ENCODE peak calls at places on chromosomes 5 and 9, in nine cellular contexts. V, F, H, L, G, E, Z, T and O are unnamed samples. For H3K27me3, the result is how much of the 10 kb centered on the place peaks cover.

GRCh38 chr5:131607903-131608540 is 27.0 kb downstream of the RAPGEF6 start:
- DNase-seq in Z (no peak), V (no peak), L (no peak), T (no peak), F (no peak), G (no peak), H (no peak), E (no peak), O (no peak)

GRCh38 chr9:79165006-79165405 is 406.8 kb upstream of the TLE4 start:
- DNase-seq in V (no peak), F (no peak), E (no peak), L (no peak), G (no peak), T (no peak), Z (no peak), H (no peak), O (no peak)

GRCh38 chr5:96823900-96824351 is 16.2 kb upstream of the ERAP1 start:
- DNase-seq in Z (no peak), H (no peak), E (no peak), G (no peak), T (peak), F (peak), L (no peak), V (no peak), O (peak)

GRCh38 chr5:139457653-139458306 is 4.8 kb downstream of the ECSCR start:
- DNase-seq in Z (no peak), V (no peak), T (no peak), H (no peak), E (no peak), F (no peak), L (no peak), G (no peak), O (no peak)

GRCh38 chr9:17349816-17350215 is 215.0 kb downstream of the CNTLN start:
- DNase-seq in Z (no peak), T (no peak), F (no peak), E (no peak), V (no peak), H (no peak), G (no peak), L (no peak), O (no peak)

GRCh38 chr5:59036274-59036961 is 453.5 kb downstream of the RAB3C start:
- DNase-seq in L (no peak), V (no peak), E (no peak), G (peak), T (no peak), Z (no peak), H (no peak), F (peak), O (peak)

GRCh38 chr9:120982851-120983250 is 56.3 kb upstream of the TRAF1 start:
- DNase-seq in H (no peak), E (no peak), T (peak), Z (no peak), G (no peak), L (no peak), F (no peak), V (no peak), O (no peak)

GRCh38 chr5:10018670-10019069 is 231.0 kb downstream of the ATPSCKMT start:
- DNase-seq in Z (no peak), V (no peak), G (no peak), F (no peak), E (no peak), L (no peak), H (no peak), T (no peak), O (no peak)

GRCh38 chr9:36276840-36277239 is 18.6 kb upstream of the GNE start:
- DNase-seq in Z (no peak), F (peak), H (no peak), E (no peak), G (no peak), L (no peak), V (no peak), T (peak), O (no peak)

GRCh38 chr5:34719029-34719428 is 62.9 kb downstream of the RAI14 start:
- DNase-seq in V (no peak), G (no peak), Z (no peak), L (no peak), H (no peak), E (no peak), F (no peak), T (no peak), O (no peak)

GRCh38 chr5:39714036-39714698 is 289.4 kb upstream of the DAB2 start:
- DNase-seq in T (peak), F (peak), E (no peak), L (no peak), Z (no peak), H (no peak), V (peak), G (no peak), O (peak)

GRCh38 chr5:78691073-78691960 is 42.7 kb upstream of the LHFPL2 start:
- DNase-seq in E (no peak), F (no peak), H (no peak), T (no peak), L (no peak), Z (no peak), V (no peak), G (no peak), O (peak)

GRCh38 chr5:122653087-122654017 is 121.5 kb upstream of the SNX2 start:
- DNase-seq in E (no peak), H (no peak), V (no peak), L (no peak), F (peak), T (no peak), Z (no peak), G (no peak), O (no peak)

GRCh38 chr5:95727764-95728191 is 3.4 kb upstream of the RHOBTB3 start:
- DNase-seq in E (no peak), Z (no peak), V (no peak), F (no peak), H (no peak), G (no peak), L (no peak), T (peak), O (peak)

GRCh38 chr5:1013238-1013947 is 4.8 kb downstream of the NKD2 start:
- DNase-seq in E (no peak), V (no peak), F (no peak), Z (peak), T (no peak), G (no peak), L (no peak), H (no peak), O (no peak)

GRCh38 chr9:138028596-138028995 is 151.0 kb downstream of the CACNA1B start:
- DNase-seq in H (no peak), L (no peak), F (no peak), Z (no peak), G (no peak), E (no peak), T (no peak), V (no peak), O (no peak)

GRCh38 chr5:53923969-53924876 is 363.8 kb downstream of the NDUFS4 start:
- DNase-seq in F (no peak), H (no peak), L (no peak), G (no peak), E (no peak), T (no peak), Z (no peak), V (no peak), O (no peak)

GRCh38 chr5:130549884-130550552 is 615.0 kb downstream of the HINT1 start:
- DNase-seq in V (no peak), H (no peak), F (peak), G (no peak), L (no peak), E (no peak), Z (no peak), T (peak), O (no peak)

GRCh38 chr5:159211712-159212111 is 2.4 kb upstream of the RNF145 start:
- DNase-seq in V (no peak), T (no peak), L (no peak), F (no peak), G (no peak), H (no peak), E (no peak), Z (no peak), O (peak)

GRCh38 chr9:113798062-113799030 is 77.8 kb upstream of the ZNF618 start:
- DNase-seq in F (no peak), Z (no peak), E (no peak), G (no peak), V (no peak), L (no peak), T (no peak), H (no peak), O (no peak)

GRCh38 chr5:4511996-4512656 is 628.0 kb upstream of the ADAMTS16 start:
- DNase-seq in Z (no peak), G (no peak), E (peak), L (peak), V (peak), T (peak), F (no peak), H (no peak), O (peak)
- H3K4me3 ChIP-seq in Z (no peak), G (no peak), E (peak), L (no peak), V (no peak), T (no peak), F (no peak), H (no peak), O (no peak)

GRCh38 chr5:84255318-84255717 is 129.4 kb downstream of the EDIL3 start:
- DNase-seq in F (peak), E (no peak), H (no peak), L (no peak), G (no peak), T (peak), V (no peak), Z (no peak), O (no peak)
- H3K27me3 ChIP-seq in F (under half), E (under half), H (under half), L (under half), G (under half), T (under half), V (under half), Z (under half), O (under half)

DNA sequence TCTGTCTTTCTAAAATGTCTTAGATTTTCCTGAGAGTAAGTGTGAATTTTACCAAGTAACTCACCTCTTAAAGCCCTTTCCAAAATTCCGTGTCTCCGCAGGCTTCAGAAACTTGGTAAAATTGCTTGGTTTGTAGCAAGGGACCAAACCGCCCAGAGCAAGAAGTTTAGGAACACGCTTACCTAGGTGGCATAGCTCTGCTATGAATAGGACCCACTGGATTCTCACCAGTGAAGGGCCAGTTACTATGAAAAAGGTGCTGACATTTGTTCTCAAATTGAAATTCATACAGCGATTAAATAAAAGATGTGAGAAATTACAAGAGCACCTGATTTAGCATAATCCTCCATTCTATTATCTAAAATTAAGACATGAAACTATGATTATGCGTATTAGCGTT is 6.7 kb downstream of the NME5 start:
- DNase-seq in T (no peak), G (no peak), V (no peak), H (no peak), E (no peak), F (no peak), L (no peak), Z (no peak), O (no peak)
- H3K4me3 ChIP-seq in T (no peak), G (no peak), V (no peak), H (no peak), E (no peak), F (no peak), L (no peak), Z (no peak), O (no peak)

GRCh38 chr9:14316574-14317304 is 2.8 kb upstream of the NFIB start:
- DNase-seq in V (peak), E (no peak), T (no peak), G (no peak), H (no peak), F (peak), L (no peak), Z (no peak), O (no peak)
- H3K27me3 ChIP-seq in V (under half), E (under half), T (under half), G (under half), H (under half), F (under half), L (under half), Z (under half), O (under half)

GRCh38 chr5:112420111-112420864 is 1.2 kb upstream of the EPB41L4A start:
- DNase-seq in F (peak), Z (peak), T (peak), G (peak), V (peak), E (peak), L (peak), H (peak), O (peak)
- H3K4me3 ChIP-seq in F (peak), Z (peak), T (peak), G (peak), V (peak), E (peak), L (peak), H (peak), O (peak)

GRCh38 chr9:135970128-135970815 is 9.1 kb upstream of the UBAC1 start:
- DNase-seq in H (no peak), F (no peak), T (no peak), G (no peak), L (no peak), E (no peak), Z (no peak), V (no peak), O (no peak)

GRCh38 chr9:135969064-135969683 is 8.0 kb upstream of the UBAC1 start:
- DNase-seq in E (no peak), G (no peak), V (no peak), Z (no peak), T (no peak), H (no peak), L (no peak), F (peak), O (no peak)

GRCh38 chr9:135971106-135971766 is 10.1 kb upstream of the UBAC1 start:
- DNase-seq in L (no peak), V (peak), Z (no peak), E (no peak), H (no peak), F (no peak), G (no peak), T (no peak), O (no peak)

GRCh38 chr9:135968083-135968476 is 6.9 kb upstream of the UBAC1 start:
- DNase-seq in V (peak), T (no peak), E (no peak), Z (no peak), F (no peak), L (no peak), G (no peak), H (no peak), O (no peak)

GRCh38 chr9:135968601-135969000 is 7.4 kb upstream of the UBAC1 start:
- DNase-seq in G (no peak), T (no peak), H (no peak), V (peak), F (peak), L (no peak), Z (no peak), E (no peak), O (no peak)
- H3K27me3 ChIP-seq in G (under half), T (under half), H (under half), V (under half), F (under half), L (under half), Z (under half), E (under half), O (under half)

DNA sequence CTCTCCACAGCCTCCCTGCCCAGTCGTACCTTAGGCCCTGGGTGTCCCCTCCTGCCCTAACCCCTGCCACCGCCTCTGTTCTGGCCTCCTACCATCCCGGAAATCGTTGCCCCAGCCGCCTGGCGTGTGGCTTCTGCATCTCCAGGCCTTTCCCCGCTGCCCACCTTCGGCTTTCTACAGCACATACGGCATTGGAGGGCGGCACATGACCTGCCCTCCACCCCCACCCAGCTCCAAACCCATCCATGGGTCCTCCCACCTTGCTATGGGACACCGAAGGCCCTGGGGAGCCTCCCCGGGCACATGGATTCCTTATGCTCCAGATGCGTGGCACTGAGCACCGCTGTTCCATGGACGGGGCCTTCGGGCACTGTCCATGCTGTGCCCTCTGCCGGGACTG is 32.0 kb downstream of the FGF18 start:
- DNase-seq in L (no peak), E (no peak), H (no peak), G (no peak), F (no peak), T (no peak), Z (no peak), V (no peak), O (no peak)
- H3K4me3 ChIP-seq in L (peak), E (peak), H (no peak), G (peak), F (no peak), T (no peak), Z (no peak), V (peak), O (no peak)